ENCODE peak calls at places on chromosomes 7 and 10, in seven cellular contexts. One of them, this sample, is unnamed.

GRCh38 chr10:48882881-48883280 is 56.8 kb downstream of the LRRC18 start:
- DNase-seq in activated T-cell treated with anti-CD3 and anti-CD28 coated beads for 24 hours: no peak
- DNase-seq in fibroblast of pulmonary artery: no peak
- DNase-seq in left kidney: no peak
- DNase-seq in EH: no peak
- DNase-seq in caudate nucleus: no peak
- DNase-seq in AG10803: no peak
- DNase-seq in this sample: no peak

GRCh38 chr7:15687645-15688025 is 1.2 kb upstream of the MEOX2 start:
- DNase-seq in activated T-cell treated with anti-CD3 and anti-CD28 coated beads for 24 hours: no peak
- DNase-seq in fibroblast of pulmonary artery: no peak
- DNase-seq in left kidney: peak
- DNase-seq in EH: no peak
- DNase-seq in caudate nucleus: no peak
- DNase-seq in AG10803: no peak
- DNase-seq in this sample: no peak

GRCh38 chr7:30446266-30446665 is 32.3 kb downstream of the NOD1 start:
- DNase-seq in activated T-cell treated with anti-CD3 and anti-CD28 coated beads for 24 hours: no peak
- DNase-seq in fibroblast of pulmonary artery: no peak
- DNase-seq in left kidney: no peak
- DNase-seq in EH: no peak
- DNase-seq in caudate nucleus: no peak
- DNase-seq in AG10803: no peak
- DNase-seq in this sample: no peak

GRCh38 chr7:148883233-148884048 is 650 bp downstream of the EZH2 start:
- DNase-seq in activated T-cell treated with anti-CD3 and anti-CD28 coated beads for 24 hours: peak
- DNase-seq in fibroblast of pulmonary artery: no peak
- DNase-seq in left kidney: peak
- DNase-seq in EH: peak
- DNase-seq in caudate nucleus: peak
- DNase-seq in AG10803: no peak
- DNase-seq in this sample: peak

GRCh38 chr7:30264052-30264451 is 20.3 kb upstream of the ZNRF2 start:
- DNase-seq in activated T-cell treated with anti-CD3 and anti-CD28 coated beads for 24 hours: no peak
- DNase-seq in fibroblast of pulmonary artery: no peak
- DNase-seq in left kidney: no peak
- DNase-seq in EH: no peak
- DNase-seq in caudate nucleus: no peak
- DNase-seq in AG10803: no peak
- DNase-seq in this sample: no peak

GRCh38 chr10:128530301-128530700 is 404.1 kb upstream of the MKI67 start:
- DNase-seq in activated T-cell treated with anti-CD3 and anti-CD28 coated beads for 24 hours: no peak
- DNase-seq in fibroblast of pulmonary artery: peak
- DNase-seq in left kidney: peak
- DNase-seq in EH: no peak
- DNase-seq in caudate nucleus: no peak
- DNase-seq in AG10803: no peak
- DNase-seq in this sample: peak

GRCh38 chr10:34522542-34522941 is 292.6 kb downstream of the PARD3 start:
- DNase-seq in activated T-cell treated with anti-CD3 and anti-CD28 coated beads for 24 hours: no peak
- DNase-seq in fibroblast of pulmonary artery: peak
- DNase-seq in left kidney: peak
- DNase-seq in EH: peak
- DNase-seq in caudate nucleus: no peak
- DNase-seq in AG10803: no peak
- DNase-seq in this sample: no peak

GRCh38 chr10:116606061-116606483 is 14.7 kb upstream of the PNLIPRP2 start:
- DNase-seq in activated T-cell treated with anti-CD3 and anti-CD28 coated beads for 24 hours: no peak
- DNase-seq in fibroblast of pulmonary artery: no peak
- DNase-seq in left kidney: no peak
- DNase-seq in EH: no peak
- DNase-seq in caudate nucleus: no peak
- DNase-seq in AG10803: no peak
- DNase-seq in this sample: no peak

GRCh38 chr10:126101744-126102143 is 205.4 kb downstream of the FANK1 start:
- DNase-seq in activated T-cell treated with anti-CD3 and anti-CD28 coated beads for 24 hours: no peak
- DNase-seq in fibroblast of pulmonary artery: no peak
- DNase-seq in left kidney: no peak
- DNase-seq in EH: no peak
- DNase-seq in caudate nucleus: no peak
- DNase-seq in AG10803: no peak
- DNase-seq in this sample: no peak

GRCh38 chr10:16459428-16459939 is 22.7 kb downstream of the PTER start:
- DNase-seq in activated T-cell treated with anti-CD3 and anti-CD28 coated beads for 24 hours: no peak
- DNase-seq in fibroblast of pulmonary artery: no peak
- DNase-seq in left kidney: no peak
- DNase-seq in EH: no peak
- DNase-seq in caudate nucleus: no peak
- DNase-seq in AG10803: no peak
- DNase-seq in this sample: no peak

GRCh38 chr10:78354101-78354500 is 320.4 kb downstream of the RPS24 start:
- DNase-seq in activated T-cell treated with anti-CD3 and anti-CD28 coated beads for 24 hours: no peak
- DNase-seq in fibroblast of pulmonary artery: no peak
- DNase-seq in left kidney: peak
- DNase-seq in EH: no peak
- DNase-seq in caudate nucleus: no peak
- DNase-seq in AG10803: no peak
- DNase-seq in this sample: no peak